ENCODE peak calls at places on chromosomes 13 and 19, in six cellular contexts. L, D, J, X, N and A are unnamed samples.

GRCh38 chr13:41668130-41668757 is 210.9 kb downstream of the RGCC start:
- DNase-seq in L (no peak), D (no peak), J (no peak), X (peak; percentile 86), N (no peak), A (no peak)

GRCh38 chr19:48553676-48554384 is 1.9 kb downstream of the SULT2B1 start:
- DNase-seq in L (no peak), D (peak; percentile 55), J (no peak), X (no peak), N (no peak), A (no peak)

GRCh38 chr13:78658630-78659449 is at the start of gene OBI1:
- DNase-seq in L (peak; percentile 53), D (peak; percentile 95), J (peak; percentile 84), X (peak; percentile 74), N (peak; percentile 80), A (peak; percentile 93)

GRCh38 chr13:82772802-82773201 is 1109.5 kb downstream of the SLITRK1 start:
- DNase-seq in L (no peak), D (no peak), J (no peak), X (no peak), N (no peak), A (no peak)

GRCh38 chr13:44191504-44192171 is 182.0 kb upstream of the SERP2 start:
- DNase-seq in L (no peak), D (no peak), J (no peak), X (peak; percentile 81), N (no peak), A (peak; percentile 71)

GRCh38 chr19:6065685-6066365 is 44.5 kb downstream of the RFX2 start:
- DNase-seq in L (no peak), D (peak; percentile 73), J (peak; percentile 51), X (no peak), N (peak; percentile 47), A (peak; percentile 66)

GRCh38 chr13:109945206-109945960 is 159.0 kb upstream of the IRS2 start:
- DNase-seq in L (no peak), D (no peak), J (no peak), X (no peak), N (no peak), A (no peak)

GRCh38 chr13:39148513-39148961 is 110.3 kb downstream of the NHLRC3 start:
- DNase-seq in L (no peak), D (no peak), J (no peak), X (no peak), N (no peak), A (no peak)

GRCh38 chr13:37014609-37015008 is 14.0 kb downstream of the EXOSC8 start:
- DNase-seq in L (no peak), D (no peak), J (no peak), X (no peak), N (no peak), A (no peak)

GRCh38 chr19:18223860-18224524 is 2.2 kb downstream of the PDE4C start:
- DNase-seq in L (no peak), D (peak; percentile 70), J (no peak), X (peak; percentile 49), N (no peak), A (peak; percentile 64)

GRCh38 chr19:15014579-15014978 is 34.7 kb upstream of the CASP14 start:
- DNase-seq in L (no peak), D (no peak), J (no peak), X (no peak), N (no peak), A (no peak)

GRCh38 chr13:106102776-106103175 is 432.7 kb downstream of the EFNB2 start:
- DNase-seq in L (no peak), D (no peak), J (no peak), X (no peak), N (no peak), A (no peak)

GRCh38 chr19:33048806-33049676 is 15.6 kb downstream of the RHPN2 start:
- DNase-seq in L (no peak), D (no peak), J (no peak), X (no peak), N (no peak), A (no peak)

GRCh38 chr19:1250374-1251232 is 2.2 kb downstream of the MIDN start:
- DNase-seq in L (no peak), D (peak; percentile 84), J (no peak), X (no peak), N (peak; percentile 43), A (peak; percentile 76)

GRCh38 chr19:35557539-35558399 is 5.7 kb downstream of the ATP4A start:
- DNase-seq in L (no peak), D (peak; percentile 79), J (no peak), X (peak; percentile 51), N (peak; percentile 19), A (peak; percentile 60)

GRCh38 chr19:49165111-49165750 is 7.6 kb downstream of the TRPM4 start:
- DNase-seq in L (no peak), D (no peak), J (peak; percentile 66), X (no peak), N (no peak), A (peak; percentile 64)

GRCh38 chr13:95956589-95957148 is 96.5 kb downstream of the UGGT2 start:
- DNase-seq in L (no peak), D (no peak), J (no peak), X (no peak), N (no peak), A (no peak)

GRCh38 chr13:76879211-76879875 is 6.9 kb downstream of the KCTD12 start:
- DNase-seq in L (peak; percentile 47), D (peak; percentile 81), J (no peak), X (no peak), N (peak; percentile 15), A (peak; percentile 67)

GRCh38 chr13:47798906-47799305 is 202.2 kb downstream of the SUCLA2 start:
- DNase-seq in L (no peak), D (no peak), J (no peak), X (no peak), N (no peak), A (no peak)

GRCh38 chr19:15934332-15935078 is at the start of gene CYP4F11:
- DNase-seq in L (peak; percentile 42), D (peak; percentile 87), J (peak; percentile 89), X (peak; percentile 75), N (no peak), A (peak; percentile 69)

GRCh38 chr13:109220631-109221030 is 565.8 kb downstream of the IRS2 start:
- DNase-seq in L (no peak), D (no peak), J (no peak), X (no peak), N (no peak), A (no peak)

GRCh38 chr19:28908941-28909340 is 304.0 kb downstream of the UQCRFS1 start:
- DNase-seq in L (no peak), D (no peak), J (no peak), X (no peak), N (no peak), A (no peak)

GRCh38 chr13:99803141-99803540 is 168.4 kb downstream of the ZIC5 start:
- DNase-seq in L (no peak), D (no peak), J (no peak), X (no peak), N (no peak), A (no peak)

DNA sequence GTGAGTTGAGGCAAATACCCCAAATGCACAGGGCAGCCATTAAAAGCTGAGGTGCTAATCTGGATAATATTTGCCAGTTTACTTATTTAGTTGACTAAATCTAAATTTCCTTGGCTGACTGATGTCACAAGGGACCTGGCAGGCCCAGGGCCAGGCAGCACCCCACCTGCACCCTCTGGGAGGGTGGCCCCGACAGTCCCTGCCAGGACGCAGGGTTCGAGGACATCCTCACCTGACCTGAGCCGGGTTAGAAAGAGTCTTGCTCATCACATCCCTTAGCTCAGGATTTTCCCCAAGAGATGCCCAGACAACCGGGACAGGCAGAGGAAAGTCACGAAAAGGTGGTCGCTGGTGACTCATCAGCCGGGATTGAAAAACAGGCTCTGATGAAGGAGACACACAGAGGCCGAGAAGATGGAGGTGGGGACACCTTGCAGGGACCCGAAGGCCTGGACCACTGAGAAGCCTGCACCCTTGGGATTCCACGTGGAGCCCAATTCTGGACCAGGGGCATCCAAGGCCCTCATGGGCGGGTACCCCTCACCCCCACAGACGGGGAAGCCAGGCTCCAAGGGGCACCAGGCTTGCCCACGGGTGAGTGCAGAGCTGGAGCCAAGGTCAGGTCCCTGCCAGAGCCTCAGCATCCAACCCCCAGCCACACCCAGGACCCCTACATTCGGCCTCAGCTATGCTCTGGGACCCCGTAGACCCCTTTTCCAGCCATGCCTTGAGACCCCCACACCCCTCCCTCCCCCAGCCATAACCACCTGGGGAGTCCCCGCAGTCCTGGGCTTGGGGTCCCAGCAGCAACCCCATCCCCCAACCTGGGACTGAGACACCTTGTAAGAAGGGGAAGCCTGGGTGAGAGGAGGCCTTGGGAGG is 103.2 kb downstream of the SOX1 start:
- DNase-seq in L (no peak), D (no peak), J (no peak), X (no peak), N (no peak), A (no peak)
- H3K4me3 ChIP-seq in L (no peak overlapping the region), D (no peak overlapping the region), J (no peak overlapping the region), X (no peak overlapping the region), N (no peak overlapping the region), A (no peak overlapping the region)

DNA sequence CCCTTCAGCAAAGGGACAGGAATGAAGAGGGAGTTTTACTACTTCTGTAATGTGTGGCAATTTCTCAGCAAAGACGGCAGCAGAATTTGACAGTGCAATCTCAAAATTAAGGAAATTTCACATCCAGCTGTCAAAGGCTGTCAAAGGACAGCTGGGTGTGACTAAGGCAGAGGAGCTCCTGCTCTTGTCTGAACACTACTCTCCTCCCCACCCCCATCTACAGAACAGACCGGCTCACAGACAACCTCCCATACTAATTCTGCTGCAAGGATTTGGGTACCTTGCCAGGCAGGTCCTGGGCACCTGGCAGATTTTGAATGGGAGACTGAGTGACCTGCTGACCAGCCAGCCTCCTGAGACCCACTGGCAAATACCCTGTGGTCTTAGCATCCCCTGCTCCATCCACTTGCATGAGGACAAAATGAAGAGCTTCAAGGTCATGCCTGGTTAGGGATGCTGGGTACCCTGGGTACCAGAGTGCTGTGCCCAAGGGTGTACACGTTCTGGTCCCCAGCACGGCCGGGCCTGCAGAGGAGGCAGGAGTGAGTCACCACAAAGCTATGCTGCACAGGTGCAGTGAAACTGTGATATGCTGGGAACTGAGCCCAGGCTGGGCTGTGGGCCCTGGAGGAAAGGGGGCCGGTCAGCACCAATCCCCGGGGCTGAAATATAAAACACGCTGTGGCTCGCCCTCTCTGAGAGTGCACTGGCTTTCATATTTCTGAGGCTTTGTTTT is 95.3 kb downstream of the TSHZ3 start:
- DNase-seq in L (no peak), D (no peak), J (no peak), X (no peak), N (no peak), A (no peak)
- H3K4me1 ChIP-seq in L (no peaks in the 10 kb centered on the region), D (no peaks in the 10 kb centered on the region), J (no peaks in the 10 kb centered on the region), X (no peaks in the 10 kb centered on the region), N (no peaks in the 10 kb centered on the region), A (no peaks in the 10 kb centered on the region)

GRCh38 chr19:42352893-42353259 is 27.4 kb downstream of the MEGF8 start:
- DNase-seq in L (no peak), D (no peak), J (no peak), X (no peak), N (no peak), A (no peak)

GRCh38 chr19:42350417-42350816 is 25.0 kb downstream of the MEGF8 start:
- DNase-seq in L (no peak), D (no peak), J (no peak), X (no peak), N (no peak), A (no peak)

GRCh38 chr19:42352216-42352892 is 26.9 kb downstream of the MEGF8 start:
- DNase-seq in L (no peak), D (no peak), J (no peak), X (no peak), N (no peak), A (no peak)

GRCh38 chr19:42349378-42350107 is 24.1 kb downstream of the MEGF8 start:
- DNase-seq in L (no peak), D (no peak), J (no peak), X (no peak), N (no peak), A (no peak)

GRCh38 chr19:42351079-42351735 is 25.8 kb downstream of the MEGF8 start:
- DNase-seq in L (no peak), D (no peak), J (no peak), X (no peak), N (no peak), A (no peak)
- H3K27ac ChIP-seq in L (no peak overlapping the region), D (no peak overlapping the region), J (no peak overlapping the region), X (no peak overlapping the region), N (no peak overlapping the region), A (no peak overlapping the region)

GRCh38 chr13:34719060-34719875 is 222.8 kb upstream of the NBEA start:
- DNase-seq in L (no peak), D (no peak), J (no peak), X (no peak), N (no peak), A (no peak)
- H3K4me3 ChIP-seq in L (no peak overlapping the region), D (no peak overlapping the region), J (no peak overlapping the region), X (no peak overlapping the region), N (no peak overlapping the region), A (no peak overlapping the region)